ENCODE peak calls at places on chromosome 2, in four cellular contexts. Z is EH, J is T-helper 1 cell, A is Kasumi-1. C is an unnamed sample.

GRCh38 chr2:196230051-196230450 is 58.7 kb upstream of the STK17B start:
- DNase-seq in Z (no peak), J (peak), A (no peak), C (no peak)

GRCh38 chr2:25042321-25043240 is 705 bp downstream of the EFR3B start:
- DNase-seq in Z (peak), J (no peak), A (no peak), C (no peak)

GRCh38 chr2:241862093-241862492 is 3.4 kb upstream of the PDCD1 start:
- DNase-seq in Z (no peak), J (no peak), A (no peak), C (no peak)

GRCh38 chr2:20491739-20492531 is 45.1 kb downstream of the RHOB start:
- DNase-seq in Z (no peak), J (no peak), A (no peak), C (no peak)

GRCh38 chr2:190159453-190159852 is 96.9 kb upstream of the MSTN start:
- DNase-seq in Z (peak), J (no peak), A (no peak), C (no peak)

GRCh38 chr2:142935563-142936089 is 58.2 kb downstream of the KYNU start:
- DNase-seq in Z (no peak), J (no peak), A (no peak), C (no peak)

GRCh38 chr2:46563110-46563731 is 83.9 kb downstream of the TMEM247 start:
- DNase-seq in Z (no peak), J (no peak), A (peak), C (no peak)

GRCh38 chr2:220893411-220893810 is 678.7 kb downstream of the EPHA4 start:
- DNase-seq in Z (peak), J (no peak), A (no peak), C (no peak)

GRCh38 chr2:128727914-128728313 is 409.2 kb upstream of the HS6ST1 start:
- DNase-seq in Z (peak), J (no peak), A (peak), C (peak)

GRCh38 chr2:137525644-137526190 is 438.6 kb upstream of the HNMT start:
- DNase-seq in Z (no peak), J (no peak), A (no peak), C (no peak)

GRCh38 chr2:113281920-113282746 is 3.4 kb upstream of the PAX8 start:
- DNase-seq in Z (peak), J (no peak), A (no peak), C (peak)

GRCh38 chr2:192888090-192888489 is 693.4 kb upstream of the TMEFF2 start:
- DNase-seq in Z (no peak), J (no peak), A (no peak), C (no peak)

GRCh38 chr2:134985061-134985460 is 62.2 kb downstream of the MAP3K19 start:
- DNase-seq in Z (no peak), J (no peak), A (no peak), C (no peak)

GRCh38 chr2:240931319-240931949 is 25.3 kb downstream of the CROCC2 start:
- DNase-seq in Z (no peak), J (no peak), A (no peak), C (no peak)

GRCh38 chr2:156430978-156431358 is 5.2 kb upstream of the GPD2 start:
- DNase-seq in Z (peak), J (no peak), A (peak), C (peak)

C was measured in HS-5.